ENCODE peak calls at places on chromosome 3, in eight cellular contexts. One of them, this sample, is unnamed.
A peak's percentile ranks its signal among the peaks of the same experiment; 100 is the strongest.

GRCh38 chr3:10817506-10817905 is 1.5 kb downstream of the SLC6A11 start:
- DNase-seq in aorta: no peak
- DNase-seq in psoas muscle: no peak
- DNase-seq in CD4-positive, alpha-beta memory T cell: no peak
- DNase-seq in body of pancreas: no peak
- DNase-seq in effector memory CD4-positive, alpha-beta T cell: no peak
- DNase-seq in uterus: no peak
- DNase-seq in right cardiac atrium: no peak
- DNase-seq in this sample: no peak

GRCh38 chr3:12557472-12558105 is 702 bp downstream of the MKRN2 start:
- DNase-seq in psoas muscle: no peak
- DNase-seq in uterus: no peak
- DNase-seq in body of pancreas: no peak
- DNase-seq in effector memory CD4-positive, alpha-beta T cell: no peak
- DNase-seq in right cardiac atrium: no peak
- DNase-seq in CD4-positive, alpha-beta memory T cell: no peak
- DNase-seq in aorta: no peak
- DNase-seq in this sample: no peak

GRCh38 chr3:119529883-119530282 is 29.5 kb downstream of the CD80 start:
- DNase-seq in effector memory CD4-positive, alpha-beta T cell: no peak
- DNase-seq in CD4-positive, alpha-beta memory T cell: no peak
- DNase-seq in uterus: no peak
- DNase-seq in aorta: no peak
- DNase-seq in body of pancreas: no peak
- DNase-seq in psoas muscle: no peak
- DNase-seq in right cardiac atrium: no peak
- DNase-seq in this sample: no peak

GRCh38 chr3:182142928-182143327 is 431.2 kb downstream of the SOX2 start:
- DNase-seq in effector memory CD4-positive, alpha-beta T cell: no peak
- DNase-seq in CD4-positive, alpha-beta memory T cell: no peak
- DNase-seq in uterus: no peak
- DNase-seq in psoas muscle: no peak
- DNase-seq in body of pancreas: no peak
- DNase-seq in right cardiac atrium: no peak
- DNase-seq in aorta: no peak
- DNase-seq in this sample: no peak

GRCh38 chr3:75380276-75380771 is 283.8 kb upstream of the FRG2C start:
- DNase-seq in right cardiac atrium: no peak
- DNase-seq in psoas muscle: no peak
- DNase-seq in uterus: no peak
- DNase-seq in CD4-positive, alpha-beta memory T cell: no peak
- DNase-seq in body of pancreas: no peak
- DNase-seq in aorta: no peak
- DNase-seq in effector memory CD4-positive, alpha-beta T cell: no peak
- DNase-seq in this sample: no peak

GRCh38 chr3:100603449-100603848 is 6.0 kb upstream of the ADGRG7 start:
- DNase-seq in right cardiac atrium: no peak
- DNase-seq in uterus: no peak
- DNase-seq in CD4-positive, alpha-beta memory T cell: no peak
- DNase-seq in aorta: no peak
- DNase-seq in body of pancreas: no peak
- DNase-seq in effector memory CD4-positive, alpha-beta T cell: no peak
- DNase-seq in psoas muscle: no peak
- DNase-seq in this sample: no peak

GRCh38 chr3:46440531-46441294 is 24.0 kb downstream of the LTF start:
- DNase-seq in psoas muscle: no peak
- DNase-seq in uterus: no peak
- DNase-seq in right cardiac atrium: no peak
- DNase-seq in body of pancreas: no peak
- DNase-seq in effector memory CD4-positive, alpha-beta T cell: no peak
- DNase-seq in CD4-positive, alpha-beta memory T cell: peak; percentile 56
- DNase-seq in aorta: no peak
- DNase-seq in this sample: no peak

GRCh38 chr3:112013784-112014143 is 15.0 kb downstream of the TAGLN3 start:
- DNase-seq in uterus: no peak
- DNase-seq in CD4-positive, alpha-beta memory T cell: no peak
- DNase-seq in effector memory CD4-positive, alpha-beta T cell: no peak
- DNase-seq in aorta: no peak
- DNase-seq in psoas muscle: no peak
- DNase-seq in right cardiac atrium: no peak
- DNase-seq in body of pancreas: no peak
- DNase-seq in this sample: no peak

GRCh38 chr3:74479915-74480314 is 134.5 kb downstream of the CNTN3 start:
- DNase-seq in body of pancreas: no peak
- DNase-seq in uterus: no peak
- DNase-seq in CD4-positive, alpha-beta memory T cell: no peak
- DNase-seq in effector memory CD4-positive, alpha-beta T cell: no peak
- DNase-seq in aorta: no peak
- DNase-seq in psoas muscle: no peak
- DNase-seq in right cardiac atrium: no peak
- DNase-seq in this sample: no peak

GRCh38 chr3:184349563-184350470 is 11.6 kb downstream of the CLCN2 start:
- DNase-seq in psoas muscle: no peak
- DNase-seq in aorta: no peak
- DNase-seq in effector memory CD4-positive, alpha-beta T cell: no peak
- DNase-seq in CD4-positive, alpha-beta memory T cell: no peak
- DNase-seq in right cardiac atrium: peak; percentile 73
- DNase-seq in uterus: no peak
- DNase-seq in body of pancreas: no peak
- DNase-seq in this sample: no peak

GRCh38 chr3:79917561-79917960 is 149.8 kb upstream of the ROBO1 start:
- DNase-seq in right cardiac atrium: no peak
- DNase-seq in effector memory CD4-positive, alpha-beta T cell: no peak
- DNase-seq in uterus: no peak
- DNase-seq in CD4-positive, alpha-beta memory T cell: no peak
- DNase-seq in body of pancreas: no peak
- DNase-seq in aorta: no peak
- DNase-seq in psoas muscle: no peak
- DNase-seq in this sample: no peak

GRCh38 chr3:174505266-174505665 is 353.9 kb upstream of the NAALADL2 start:
- DNase-seq in effector memory CD4-positive, alpha-beta T cell: no peak
- DNase-seq in uterus: no peak
- DNase-seq in aorta: no peak
- DNase-seq in body of pancreas: no peak
- DNase-seq in CD4-positive, alpha-beta memory T cell: no peak
- DNase-seq in psoas muscle: no peak
- DNase-seq in right cardiac atrium: no peak
- DNase-seq in this sample: no peak

GRCh38 chr3:178703268-178703975 is 167.2 kb downstream of the KCNMB2 start:
- DNase-seq in psoas muscle: no peak
- DNase-seq in uterus: no peak
- DNase-seq in body of pancreas: no peak
- DNase-seq in CD4-positive, alpha-beta memory T cell: no peak
- DNase-seq in effector memory CD4-positive, alpha-beta T cell: no peak
- DNase-seq in right cardiac atrium: no peak
- DNase-seq in aorta: no peak
- DNase-seq in this sample: no peak

GRCh38 chr3:134039161-134039862 is 9.6 kb upstream of the SLCO2A1 start:
- DNase-seq in psoas muscle: no peak
- DNase-seq in right cardiac atrium: peak; percentile 61
- DNase-seq in effector memory CD4-positive, alpha-beta T cell: no peak
- DNase-seq in body of pancreas: no peak
- DNase-seq in CD4-positive, alpha-beta memory T cell: no peak
- DNase-seq in aorta: no peak
- DNase-seq in uterus: no peak
- DNase-seq in this sample: no peak

GRCh38 chr3:51897391-51897790 is 5.8 kb downstream of the IQCF1 start:
- DNase-seq in uterus: no peak
- DNase-seq in CD4-positive, alpha-beta memory T cell: no peak
- DNase-seq in effector memory CD4-positive, alpha-beta T cell: no peak
- DNase-seq in psoas muscle: no peak
- DNase-seq in right cardiac atrium: no peak
- DNase-seq in body of pancreas: no peak
- DNase-seq in aorta: no peak
- DNase-seq in this sample: no peak
- H3K27me3 ChIP-seq in uterus: no peaks in the 10 kb centered on the region
- H3K27me3 ChIP-seq in CD4-positive, alpha-beta memory T cell: no peaks in the 10 kb centered on the region
- H3K27me3 ChIP-seq in effector memory CD4-positive, alpha-beta T cell: no peaks in the 10 kb centered on the region
- H3K27me3 ChIP-seq in psoas muscle: peaks cover 4% of the 10 kb centered on the region
- H3K27me3 ChIP-seq in right cardiac atrium: no peaks in the 10 kb centered on the region
- H3K27me3 ChIP-seq in body of pancreas: no peaks in the 10 kb centered on the region
- H3K27me3 ChIP-seq in aorta: no peaks in the 10 kb centered on the region
- H3K27me3 ChIP-seq in this sample: peaks cover 7% of the 10 kb centered on the region

DNA sequence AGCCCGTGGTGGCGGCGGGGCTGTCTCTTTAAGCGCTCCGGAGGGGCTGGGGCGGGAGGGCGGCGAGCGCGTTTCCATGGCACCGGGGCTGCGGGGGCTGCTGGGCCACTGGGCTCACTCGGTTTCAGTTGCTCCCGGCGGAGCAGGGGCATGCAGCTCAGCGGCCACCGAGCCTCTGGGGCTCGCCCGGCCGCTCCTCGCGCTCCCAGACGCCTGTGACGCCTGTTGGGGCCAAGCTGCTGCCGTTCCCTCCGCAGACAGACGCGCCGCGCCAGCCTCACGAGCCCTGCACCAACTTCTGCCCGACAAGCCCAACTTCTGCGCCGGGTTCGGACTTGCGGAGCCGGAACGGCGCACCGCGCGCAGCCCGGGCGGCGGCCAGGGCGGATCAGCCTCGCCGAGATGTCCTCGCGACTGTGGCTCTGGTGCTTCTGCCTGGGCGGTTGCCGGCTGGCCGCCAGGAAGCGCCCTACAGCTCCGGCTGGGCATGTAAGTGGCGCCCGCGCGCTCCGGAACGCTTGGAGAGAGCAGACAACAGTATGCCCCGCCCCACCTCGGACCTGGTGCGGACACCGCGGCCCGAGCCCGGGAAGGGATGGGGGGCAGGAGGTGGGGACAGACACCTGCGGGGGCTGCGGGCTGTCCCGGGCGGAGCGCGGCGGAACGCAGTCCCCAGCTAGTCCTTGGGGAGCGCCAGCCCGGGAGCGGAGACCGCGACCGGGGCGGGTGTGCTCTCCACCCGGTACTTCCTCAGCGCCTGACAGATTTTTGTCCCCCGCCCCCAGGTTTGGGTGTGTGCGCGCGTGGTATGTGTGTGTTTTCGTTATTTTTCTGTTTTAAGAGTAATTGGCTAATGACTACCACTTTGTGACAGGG is 154.1 kb upstream of the GOLIM4 start:
- DNase-seq in CD4-positive, alpha-beta memory T cell: no peak
- DNase-seq in right cardiac atrium: peak; percentile 88
- DNase-seq in aorta: peak; percentile 73
- DNase-seq in body of pancreas: peak; percentile 60
- DNase-seq in uterus: peak; percentile 19
- DNase-seq in effector memory CD4-positive, alpha-beta T cell: no peak
- DNase-seq in psoas muscle: peak; percentile 70
- DNase-seq in this sample: peak; percentile 51
- H3K27ac ChIP-seq in CD4-positive, alpha-beta memory T cell: no peak overlapping the region
- H3K27ac ChIP-seq in right cardiac atrium: peak overlapping the region; percentile 67
- H3K27ac ChIP-seq in aorta: no peak overlapping the region
- H3K27ac ChIP-seq in body of pancreas: no peak overlapping the region
- H3K27ac ChIP-seq in uterus: no peak overlapping the region
- H3K27ac ChIP-seq in effector memory CD4-positive, alpha-beta T cell: no peak overlapping the region
- H3K27ac ChIP-seq in psoas muscle: no peak overlapping the region
- H3K27ac ChIP-seq in this sample: no peak overlapping the region

GRCh38 chr3:172591876-172592771 is 68.9 kb upstream of the TNFSF10 start:
- DNase-seq in right cardiac atrium: no peak
- DNase-seq in body of pancreas: no peak
- DNase-seq in effector memory CD4-positive, alpha-beta T cell: peak; percentile 76
- DNase-seq in CD4-positive, alpha-beta memory T cell: peak; percentile 82
- DNase-seq in psoas muscle: no peak
- DNase-seq in aorta: no peak
- DNase-seq in uterus: no peak
- DNase-seq in this sample: no peak
- H3K4me1 ChIP-seq in right cardiac atrium: no peaks in the 10 kb centered on the region
- H3K4me1 ChIP-seq in body of pancreas: peaks cover 22% of the 10 kb centered on the region
- H3K4me1 ChIP-seq in effector memory CD4-positive, alpha-beta T cell: peaks cover 40% of the 10 kb centered on the region
- H3K4me1 ChIP-seq in CD4-positive, alpha-beta memory T cell: peaks cover 56% of the 10 kb centered on the region
- H3K4me1 ChIP-seq in psoas muscle: peaks cover 7% of the 10 kb centered on the region
- H3K4me1 ChIP-seq in aorta: no peaks in the 10 kb centered on the region
- H3K4me1 ChIP-seq in uterus: no peaks in the 10 kb centered on the region
- H3K4me1 ChIP-seq in this sample: peaks cover 42% of the 10 kb centered on the region

GRCh38 chr3:32109256-32109655 is 2.8 kb downstream of the GPD1L start:
- DNase-seq in body of pancreas: peak; percentile 67
- DNase-seq in aorta: peak; percentile 92
- DNase-seq in psoas muscle: peak; percentile 93
- DNase-seq in CD4-positive, alpha-beta memory T cell: no peak
- DNase-seq in uterus: peak; percentile 85
- DNase-seq in effector memory CD4-positive, alpha-beta T cell: no peak
- DNase-seq in right cardiac atrium: peak; percentile 97
- DNase-seq in this sample: peak; percentile 84

GRCh38 chr3:32110233-32110760 is 3.9 kb downstream of the GPD1L start:
- DNase-seq in right cardiac atrium: no peak
- DNase-seq in psoas muscle: no peak
- DNase-seq in CD4-positive, alpha-beta memory T cell: no peak
- DNase-seq in aorta: no peak
- DNase-seq in effector memory CD4-positive, alpha-beta T cell: no peak
- DNase-seq in uterus: no peak
- DNase-seq in body of pancreas: no peak
- DNase-seq in this sample: no peak

GRCh38 chr3:32113981-32114566 is 7.7 kb downstream of the GPD1L start:
- DNase-seq in psoas muscle: no peak
- DNase-seq in CD4-positive, alpha-beta memory T cell: no peak
- DNase-seq in uterus: no peak
- DNase-seq in right cardiac atrium: no peak
- DNase-seq in body of pancreas: no peak
- DNase-seq in effector memory CD4-positive, alpha-beta T cell: no peak
- DNase-seq in aorta: no peak
- DNase-seq in this sample: no peak

GRCh38 chr3:32113566-32113965 is 7.1 kb downstream of the GPD1L start:
- DNase-seq in uterus: no peak
- DNase-seq in CD4-positive, alpha-beta memory T cell: no peak
- DNase-seq in psoas muscle: no peak
- DNase-seq in right cardiac atrium: no peak
- DNase-seq in effector memory CD4-positive, alpha-beta T cell: no peak
- DNase-seq in aorta: no peak
- DNase-seq in body of pancreas: no peak
- DNase-seq in this sample: no peak

GRCh38 chr3:32111560-32111959 is 5.1 kb downstream of the GPD1L start:
- DNase-seq in body of pancreas: no peak
- DNase-seq in aorta: no peak
- DNase-seq in uterus: no peak
- DNase-seq in effector memory CD4-positive, alpha-beta T cell: no peak
- DNase-seq in right cardiac atrium: peak; percentile 55
- DNase-seq in CD4-positive, alpha-beta memory T cell: no peak
- DNase-seq in psoas muscle: no peak
- DNase-seq in this sample: no peak
- H3K27me3 ChIP-seq in body of pancreas: no peaks in the 10 kb centered on the region
- H3K27me3 ChIP-seq in aorta: no peaks in the 10 kb centered on the region
- H3K27me3 ChIP-seq in uterus: no peaks in the 10 kb centered on the region
- H3K27me3 ChIP-seq in effector memory CD4-positive, alpha-beta T cell: no peaks in the 10 kb centered on the region
- H3K27me3 ChIP-seq in right cardiac atrium: no peaks in the 10 kb centered on the region
- H3K27me3 ChIP-seq in CD4-positive, alpha-beta memory T cell: no peaks in the 10 kb centered on the region
- H3K27me3 ChIP-seq in psoas muscle: no peaks in the 10 kb centered on the region
- H3K27me3 ChIP-seq in this sample: no peaks in the 10 kb centered on the region

This sample was measured in heart right ventricle.